ENCODE peak calls at places on chromosomes 11 and 22, in five cellular contexts. B, Z, W, Q and G are unnamed samples.

GRCh38 chr11:43818220-43818619 is 62.4 kb upstream of the ALKBH3 start:
- DNase-seq in W (no peak), B (peak; percentile 19), Q (no peak), Z (peak; percentile 75), G (no peak)

GRCh38 chr22:47172771-47173534 is 410.5 kb downstream of the TBC1D22A start:
- DNase-seq in Z (no peak), Q (no peak), B (no peak), W (no peak), G (no peak)

GRCh38 chr11:72430743-72431570 is 3.4 kb downstream of the CLPB start:
- DNase-seq in Q (peak; percentile 33), B (peak; percentile 67), Z (no peak), W (peak; percentile 69), G (peak; percentile 61)

GRCh38 chr11:10878408-10879214 is 20.8 kb upstream of the ZBED5 start:
- DNase-seq in Z (no peak), B (peak; percentile 80), Q (peak; percentile 31), W (peak; percentile 89), G (peak; percentile 74)

GRCh38 chr11:94203070-94203469 is 74.4 kb downstream of the PANX1 start:
- DNase-seq in Z (no peak), B (no peak), Q (no peak), W (no peak), G (no peak)

GRCh38 chr11:30143098-30143705 is 87.6 kb upstream of the FSHB start:
- DNase-seq in W (peak; percentile 38), B (peak; percentile 5), Z (no peak), Q (peak; percentile 36), G (peak; percentile 27)

GRCh38 chr11:32870676-32871075 is 21.9 kb upstream of the QSER1 start:
- DNase-seq in Z (no peak), W (peak; percentile 47), B (no peak), Q (no peak), G (no peak)

GRCh38 chr11:85718991-85719807 is 33.2 kb upstream of the CCDC89 start:
- DNase-seq in Z (peak; percentile 98), Q (peak; percentile 93), B (peak; percentile 89), W (no peak), G (peak; percentile 100)

GRCh38 chr22:44963832-44964721 is 45.7 kb downstream of the PHF21B start:
- DNase-seq in W (no peak), Q (no peak), Z (no peak), B (no peak), G (no peak)

GRCh38 chr11:111733009-111733408 is 33.2 kb downstream of the PPP2R1B start:
- DNase-seq in W (no peak), Z (no peak), Q (peak; percentile 76), B (peak; percentile 56), G (peak; percentile 77)

GRCh38 chr22:20653795-20654342 is 120.0 kb upstream of the SERPIND1 start:
- DNase-seq in B (no peak), W (no peak), Q (no peak), Z (no peak), G (no peak)

GRCh38 chr11:22349446-22349845 is 11.3 kb downstream of the SLC17A6 start:
- DNase-seq in W (no peak), B (no peak), Z (no peak), Q (no peak), G (no peak)

GRCh38 chr11:132080121-132080520 is 709.7 kb downstream of the NTM start:
- DNase-seq in B (no peak), W (no peak), Q (no peak), Z (no peak), G (no peak)

GRCh38 chr11:34192481-34193401 is 87.3 kb downstream of the NAT10 start:
- DNase-seq in W (no peak), B (peak; percentile 91), Q (peak; percentile 85), Z (peak; percentile 85), G (peak; percentile 94)

GRCh38 chr11:17230867-17231851 is 23.4 kb upstream of the PIK3C2A start:
- DNase-seq in B (no peak), Z (no peak), Q (no peak), W (peak; percentile 78), G (no peak)

GRCh38 chr22:44704159-44705021 is 2.4 kb downstream of the PRR5 start:
- DNase-seq in B (no peak), Z (peak; percentile 23), W (no peak), Q (no peak), G (no peak)

GRCh38 chr11:127042445-127042844 is 41.9 kb upstream of the KIRREL3 start:
- DNase-seq in Q (no peak), B (peak; percentile 29), W (no peak), Z (no peak), G (peak; percentile 90)

GRCh38 chr11:79049627-79050238 is 391.1 kb downstream of the TENM4 start:
- DNase-seq in B (no peak), W (no peak), Z (no peak), Q (no peak), G (no peak)

GRCh38 chr11:79055866-79056632 is 384.8 kb downstream of the TENM4 start:
- DNase-seq in Z (no peak), B (peak; percentile 19), Q (peak; percentile 20), W (no peak), G (peak; percentile 95)

GRCh38 chr11:79050784-79051183 is 390.0 kb downstream of the TENM4 start:
- DNase-seq in W (no peak), Z (no peak), B (no peak), Q (no peak), G (no peak)

GRCh38 chr11:79054636-79055035 is 386.2 kb downstream of the TENM4 start:
- DNase-seq in Q (peak; percentile 68), B (no peak), W (no peak), Z (no peak), G (no peak)

GRCh38 chr11:79052539-79052938 is 388.3 kb downstream of the TENM4 start:
- DNase-seq in Z (no peak), B (no peak), W (peak; percentile 8), Q (peak; percentile 16), G (no peak)
- TF ChIP-seq CTCF in Z (no peak), B (no peak), W (peak; percentile 18), Q (peak; percentile 72), G (peak; percentile 19)

GRCh38 chr11:6617315-6617781 is 1.9 kb downstream of the TPP1 start:
- DNase-seq in W (peak; percentile 96), B (peak; percentile 22), Z (no peak), Q (no peak), G (no peak)
- H3K4me3 ChIP-seq in W (peak overlapping the region; percentile 99), B (peak overlapping the region; percentile 99), Z (no peak overlapping the region), Q (no peak overlapping the region), G (peak overlapping the region; percentile 98)

DNA sequence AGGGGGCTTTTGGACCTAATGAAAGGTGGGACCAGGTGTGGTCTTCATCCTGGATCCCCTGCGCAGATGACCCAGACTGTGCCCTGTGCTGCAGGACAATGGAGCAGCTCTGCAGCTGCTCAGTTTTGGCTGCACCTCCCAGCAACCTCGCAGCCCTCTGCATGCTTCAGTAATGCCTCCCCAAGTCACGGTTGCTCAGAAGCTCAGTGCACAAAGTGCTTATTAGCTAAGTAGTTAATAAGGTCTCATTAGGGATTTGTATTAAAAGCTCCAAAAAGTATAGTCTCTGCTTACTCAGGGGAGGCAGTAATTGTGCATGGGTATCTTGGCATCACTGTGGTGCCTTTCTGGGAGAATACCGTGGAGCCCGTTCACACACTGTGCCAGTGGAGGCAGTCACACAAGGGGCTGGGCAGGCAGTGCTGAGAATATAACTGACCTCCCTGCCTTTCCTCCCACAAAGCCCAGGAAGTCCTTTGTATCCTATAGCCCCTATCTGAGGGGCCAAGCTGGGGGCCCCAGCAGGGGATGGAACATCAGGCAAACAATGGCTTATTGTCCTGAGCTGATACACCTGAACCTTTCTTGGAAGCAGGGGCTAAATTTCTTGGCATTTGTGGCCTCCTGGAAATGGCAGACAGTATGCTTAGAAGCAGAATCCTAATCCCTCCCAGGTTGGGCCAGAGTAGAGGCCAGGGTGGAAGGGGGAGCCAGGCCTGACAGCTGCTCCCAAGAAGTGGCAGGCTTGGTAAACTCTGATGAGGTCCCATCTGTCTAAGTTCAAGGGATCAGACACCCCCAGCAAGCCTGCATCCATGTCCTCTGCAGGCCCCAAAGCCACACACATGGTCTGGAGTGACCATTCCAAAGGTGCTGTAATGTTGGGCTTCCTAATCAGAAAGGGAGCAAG is 125.5 kb upstream of the PARVA start:
- DNase-seq in W (no peak), Q (no peak), Z (no peak), B (no peak), G (no peak)
- TF ChIP-seq CTCF in W (no peak), Q (no peak), Z (no peak), B (no peak), G (no peak)

GRCh38 chr22:27726344-27726725 is 75.2 kb downstream of the MN1 start:
- DNase-seq in W (no peak), Q (no peak), Z (no peak), B (no peak), G (peak; percentile 29)
- H3K4me3 ChIP-seq in W (no peak overlapping the region), Q (no peak overlapping the region), Z (no peak overlapping the region), B (no peak overlapping the region), G (no peak overlapping the region)

GRCh38 chr11:119681537-119681936 is 47.5 kb downstream of the NECTIN1 start:
- DNase-seq in Q (no peak), Z (no peak), B (no peak), W (no peak), G (no peak)
- TF ChIP-seq CTCF in Q (peak; percentile 34), Z (peak; percentile 42), B (no peak), W (peak; percentile 13), G (peak; percentile 7)

DNA sequence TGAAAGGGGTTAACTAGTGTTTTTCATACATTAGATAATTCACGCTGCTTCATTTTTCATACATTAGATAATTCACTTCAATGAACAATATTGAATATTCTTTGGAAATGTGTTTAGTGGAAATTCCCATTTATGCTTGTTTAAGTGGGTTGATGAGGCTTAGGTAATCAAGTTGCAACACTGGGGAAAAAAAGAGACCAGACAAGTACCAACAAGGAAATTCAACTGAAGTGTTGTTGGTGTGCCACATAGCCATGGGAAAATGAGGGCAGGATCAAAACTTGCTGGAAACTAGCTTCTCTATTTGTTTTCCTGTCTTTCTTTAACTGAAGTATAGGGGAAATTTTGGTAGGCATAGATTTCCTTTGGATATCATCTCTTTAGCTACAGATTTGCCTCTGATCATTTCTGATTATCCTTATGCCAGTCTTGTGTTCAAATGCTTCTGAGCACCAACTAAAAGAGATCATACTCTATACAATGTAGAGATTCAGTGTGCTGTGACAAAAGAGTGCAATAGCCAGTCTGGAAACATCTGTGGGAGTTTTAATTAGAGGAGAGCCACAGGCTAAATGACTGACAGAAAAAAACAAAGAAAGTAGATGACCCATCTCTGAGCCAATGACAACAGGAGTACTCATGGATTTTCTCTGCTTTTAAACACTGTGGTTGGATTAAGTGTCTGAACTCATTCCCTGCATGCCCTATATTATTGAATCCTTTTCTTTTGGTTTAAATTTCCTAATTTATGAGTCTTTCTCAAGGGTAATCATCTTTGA is 67.6 kb upstream of the CTSC start:
- DNase-seq in B (peak; percentile 41), W (no peak), Q (no peak), Z (no peak), G (no peak)
- H3K4me3 ChIP-seq in B (no peak overlapping the region), W (no peak overlapping the region), Q (no peak overlapping the region), Z (no peak overlapping the region), G (no peak overlapping the region)

DNA sequence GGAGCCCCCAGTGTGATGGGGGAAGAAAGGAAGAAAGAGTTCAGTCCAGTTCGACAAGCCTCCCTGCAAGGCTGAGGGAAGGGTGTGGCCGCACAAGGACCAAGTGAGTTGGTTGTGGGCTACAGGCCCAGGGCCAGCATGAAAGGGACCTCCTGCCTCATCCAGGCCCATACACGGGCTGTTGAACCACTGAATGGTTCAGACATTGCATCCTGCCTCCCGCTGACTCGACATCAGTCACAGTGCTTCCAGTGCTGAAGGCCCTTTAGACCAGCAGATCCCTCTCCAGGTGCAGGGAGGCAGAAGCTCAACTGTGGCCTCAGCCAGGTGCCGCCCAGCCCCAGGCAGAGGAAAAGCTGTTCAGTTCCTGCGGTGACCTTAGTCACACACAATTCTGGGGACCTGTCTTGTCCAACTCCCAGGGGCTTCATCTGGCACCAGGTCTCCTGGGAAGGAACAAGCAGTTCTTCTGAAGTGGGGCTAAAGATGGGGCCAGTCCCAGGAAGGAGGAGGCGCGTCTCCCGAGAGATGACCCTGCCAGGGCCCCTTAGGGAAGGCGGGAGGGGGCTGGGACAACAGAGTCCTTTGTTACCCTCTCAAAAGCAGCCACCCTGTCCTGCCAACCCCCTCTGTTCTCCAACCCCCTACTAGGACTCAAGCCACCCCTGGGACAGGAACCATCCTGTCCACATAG is 6.6 kb downstream of the ARRB1 start:
- DNase-seq in Q (no peak), B (no peak), Z (peak; percentile 55), W (no peak), G (no peak)
- TF ChIP-seq CTCF in Q (no peak), B (no peak), Z (no peak), W (no peak), G (no peak)